ENCODE peak calls at places on chromosomes 11 and 22, in five cellular contexts. One of them, this sample, is unnamed.

GRCh38 chr22:49163258-49163959 is 664.3 kb downstream of the BRD1 start:
- DNase-seq in HepG2: no peak
- DNase-seq in HEK293T: no peak
- DNase-seq in GM12878: no peak
- DNase-seq in K562: no peak
- DNase-seq in this sample: no peak

GRCh38 chr11:27166130-27166529 is 125.5 kb downstream of the BBOX1 start:
- DNase-seq in GM12878: no peak
- DNase-seq in HEK293T: no peak
- DNase-seq in HepG2: no peak
- DNase-seq in K562: no peak
- DNase-seq in this sample: no peak

GRCh38 chr22:40213478-40213877 is 35.8 kb downstream of the TNRC6B start:
- DNase-seq in GM12878: no peak
- DNase-seq in HepG2: no peak
- DNase-seq in HEK293T: no peak
- DNase-seq in K562: no peak
- DNase-seq in this sample: peak

GRCh38 chr11:15569626-15570025 is 454.9 kb downstream of the INSC start:
- DNase-seq in GM12878: no peak
- DNase-seq in K562: no peak
- DNase-seq in HepG2: no peak
- DNase-seq in HEK293T: no peak
- DNase-seq in this sample: no peak

GRCh38 chr11:22711880-22712279 is 45.5 kb downstream of the GAS2 start:
- DNase-seq in HEK293T: no peak
- DNase-seq in GM12878: no peak
- DNase-seq in K562: no peak
- DNase-seq in HepG2: no peak
- DNase-seq in this sample: no peak

GRCh38 chr11:124946735-124947141 is 7.3 kb upstream of the CCDC15 start:
- DNase-seq in HepG2: no peak
- DNase-seq in GM12878: no peak
- DNase-seq in HEK293T: no peak
- DNase-seq in K562: no peak
- DNase-seq in this sample: no peak

GRCh38 chr11:67071420-67072284 is 15.0 kb downstream of the RHOD start:
- DNase-seq in K562: peak
- DNase-seq in HEK293T: peak
- DNase-seq in GM12878: no peak
- DNase-seq in HepG2: peak
- DNase-seq in this sample: peak

GRCh38 chr11:133064152-133064877 is 468.0 kb downstream of the OPCML start:
- DNase-seq in HepG2: peak
- DNase-seq in K562: no peak
- DNase-seq in GM12878: no peak
- DNase-seq in HEK293T: peak
- DNase-seq in this sample: peak

GRCh38 chr22:30036656-30037055 is 43.6 kb upstream of the HORMAD2 start:
- DNase-seq in GM12878: no peak
- DNase-seq in K562: peak
- DNase-seq in HEK293T: no peak
- DNase-seq in HepG2: peak
- DNase-seq in this sample: no peak

GRCh38 chr11:77665240-77665965 is 27.8 kb upstream of the CLNS1A start:
- DNase-seq in K562: no peak
- DNase-seq in HepG2: no peak
- DNase-seq in HEK293T: no peak
- DNase-seq in GM12878: no peak
- DNase-seq in this sample: no peak

GRCh38 chr22:45552580-45553332 is 50.1 kb downstream of the FBLN1 start:
- DNase-seq in HepG2: no peak
- DNase-seq in GM12878: no peak
- DNase-seq in K562: no peak
- DNase-seq in HEK293T: no peak
- DNase-seq in this sample: peak

GRCh38 chr11:63862923-63863322 is 24.0 kb downstream of the MARK2 start:
- DNase-seq in K562: no peak
- DNase-seq in HepG2: peak
- DNase-seq in GM12878: no peak
- DNase-seq in HEK293T: no peak
- DNase-seq in this sample: no peak

GRCh38 chr11:115363921-115364320 is 140.3 kb downstream of the CADM1 start:
- DNase-seq in HepG2: no peak
- DNase-seq in GM12878: no peak
- DNase-seq in HEK293T: no peak
- DNase-seq in K562: no peak
- DNase-seq in this sample: no peak

GRCh38 chr11:115362997-115363396 is 141.2 kb downstream of the CADM1 start:
- DNase-seq in GM12878: no peak
- DNase-seq in HEK293T: no peak
- DNase-seq in K562: no peak
- DNase-seq in HepG2: no peak
- DNase-seq in this sample: no peak

GRCh38 chr11:115363426-115363825 is 140.8 kb downstream of the CADM1 start:
- DNase-seq in K562: no peak
- DNase-seq in HEK293T: no peak
- DNase-seq in GM12878: no peak
- DNase-seq in HepG2: peak
- DNase-seq in this sample: no peak

GRCh38 chr11:115360186-115360824 is 143.9 kb downstream of the CADM1 start:
- DNase-seq in GM12878: no peak
- DNase-seq in HepG2: no peak
- DNase-seq in HEK293T: no peak
- DNase-seq in K562: no peak
- DNase-seq in this sample: no peak

DNA sequence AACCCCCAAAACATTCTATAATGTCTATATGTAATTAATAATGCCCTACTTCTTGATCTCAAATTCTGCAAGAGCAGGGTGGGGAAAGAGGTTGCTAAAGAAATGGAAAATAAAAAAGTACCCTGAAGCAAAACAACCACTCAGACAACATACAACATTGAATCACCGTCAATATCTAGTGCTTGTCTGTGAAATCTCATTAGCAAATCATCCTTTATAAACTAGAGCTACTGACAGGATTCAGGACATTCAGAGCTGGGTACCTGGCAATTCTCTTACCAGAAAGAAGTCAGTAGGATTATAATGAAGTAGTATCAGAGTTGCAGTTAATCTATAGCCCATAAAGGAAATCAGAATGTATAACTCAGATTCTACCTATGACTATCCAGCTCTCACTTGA is 143.2 kb downstream of the CADM1 start:
- DNase-seq in GM12878: no peak
- DNase-seq in K562: no peak
- DNase-seq in HepG2: no peak
- DNase-seq in HEK293T: no peak
- DNase-seq in this sample: no peak
- TF ChIP-seq FOXM1 in GM12878: no peak
- TF ChIP-seq FOXM1 in K562: no peak
- TF ChIP-seq FOXM1 in HepG2: no peak
- TF ChIP-seq FOXM1 in HEK293T: no peak
- TF ChIP-seq FOXM1 in this sample: no peak

GRCh38 chr11:36300651-36301050 is 4.6 kb downstream of the PRR5L start:
- DNase-seq in HEK293T: no peak
- DNase-seq in GM12878: no peak
- DNase-seq in HepG2: no peak
- DNase-seq in K562: no peak
- DNase-seq in this sample: no peak
- TF ChIP-seq FOXM1 in HEK293T: no peak
- TF ChIP-seq FOXM1 in GM12878: no peak
- TF ChIP-seq FOXM1 in HepG2: no peak
- TF ChIP-seq FOXM1 in K562: no peak
- TF ChIP-seq FOXM1 in this sample: no peak

GRCh38 chr11:118164885-118165284 is 11.6 kb downstream of the SCN2B start:
- DNase-seq in HEK293T: no peak
- DNase-seq in HepG2: no peak
- DNase-seq in K562: no peak
- DNase-seq in GM12878: no peak
- DNase-seq in this sample: no peak
- TF ChIP-seq FOXM1 in HEK293T: no peak
- TF ChIP-seq FOXM1 in HepG2: no peak
- TF ChIP-seq FOXM1 in K562: no peak
- TF ChIP-seq FOXM1 in GM12878: no peak
- TF ChIP-seq FOXM1 in this sample: no peak

DNA sequence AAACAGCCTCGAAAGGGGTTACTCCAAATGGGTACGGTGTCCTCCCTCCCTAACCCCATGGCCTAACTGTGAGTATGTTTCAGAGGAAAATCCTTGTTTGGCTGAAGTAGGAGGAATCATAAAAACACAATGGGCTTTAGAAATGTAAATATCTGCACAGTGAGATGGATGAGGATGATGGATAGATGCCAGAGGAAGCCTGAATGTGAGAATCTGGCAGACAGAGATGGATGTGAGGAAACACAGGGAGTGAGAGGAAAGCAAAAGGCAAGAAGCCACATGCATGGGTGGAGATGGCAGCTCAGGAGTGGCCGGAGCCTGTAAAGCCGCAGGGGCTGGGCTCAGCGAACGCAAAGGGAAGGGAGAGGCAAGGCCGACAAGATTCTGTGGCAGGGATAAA is 237.2 kb upstream of the CADM1 start:
- DNase-seq in HEK293T: no peak
- DNase-seq in K562: no peak
- DNase-seq in HepG2: no peak
- DNase-seq in GM12878: no peak
- DNase-seq in this sample: no peak
- TF ChIP-seq FOXM1 in HEK293T: no peak
- TF ChIP-seq FOXM1 in K562: no peak
- TF ChIP-seq FOXM1 in HepG2: no peak
- TF ChIP-seq FOXM1 in GM12878: no peak
- TF ChIP-seq FOXM1 in this sample: no peak

GRCh38 chr11:92225563-92226308 is 1.1 kb downstream of the FAT3 start:
- DNase-seq in GM12878: no peak
- DNase-seq in HepG2: no peak
- DNase-seq in K562: no peak
- DNase-seq in HEK293T: peak
- DNase-seq in this sample: peak
- TF ChIP-seq FOXM1 in GM12878: no peak
- TF ChIP-seq FOXM1 in HepG2: no peak
- TF ChIP-seq FOXM1 in K562: no peak
- TF ChIP-seq FOXM1 in HEK293T: no peak
- TF ChIP-seq FOXM1 in this sample: no peak

DNA sequence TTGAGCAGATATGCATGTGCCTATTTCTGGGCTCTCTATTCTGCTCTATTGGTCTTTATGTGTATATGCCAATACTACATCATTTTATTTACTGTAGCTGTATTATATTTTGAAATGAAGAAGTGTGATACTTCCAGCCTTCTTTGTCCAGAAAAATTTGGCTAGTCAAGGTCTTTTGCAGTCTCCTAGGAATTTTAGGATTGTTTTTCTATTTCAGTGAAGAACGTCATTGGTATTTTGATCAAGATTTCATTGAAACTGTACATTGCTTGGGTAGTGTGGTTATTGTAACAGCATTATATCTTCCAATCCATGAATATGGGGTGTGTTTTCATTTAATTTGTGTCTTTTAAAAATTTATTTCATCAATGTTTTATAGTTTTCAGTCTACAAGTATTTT is 400.3 kb downstream of the AASDHPPT start:
- DNase-seq in HEK293T: no peak
- DNase-seq in HepG2: no peak
- DNase-seq in K562: no peak
- DNase-seq in GM12878: no peak
- DNase-seq in this sample: no peak
- TF ChIP-seq FOXM1 in HEK293T: no peak
- TF ChIP-seq FOXM1 in HepG2: no peak
- TF ChIP-seq FOXM1 in K562: no peak
- TF ChIP-seq FOXM1 in GM12878: no peak
- TF ChIP-seq FOXM1 in this sample: no peak

GRCh38 chr11:76139317-76139716 is 67.0 kb downstream of the WNT11 start:
- DNase-seq in K562: no peak
- DNase-seq in GM12878: no peak
- DNase-seq in HEK293T: no peak
- DNase-seq in HepG2: no peak
- DNase-seq in this sample: no peak

GRCh38 chr11:76143274-76143673 is 63.0 kb downstream of the WNT11 start:
- DNase-seq in HEK293T: no peak
- DNase-seq in K562: no peak
- DNase-seq in HepG2: no peak
- DNase-seq in GM12878: no peak
- DNase-seq in this sample: no peak

GRCh38 chr11:76140912-76141574 is 65.3 kb downstream of the WNT11 start:
- DNase-seq in HepG2: no peak
- DNase-seq in GM12878: no peak
- DNase-seq in HEK293T: no peak
- DNase-seq in K562: no peak
- DNase-seq in this sample: no peak

GRCh38 chr11:76147106-76147735 is 59.1 kb downstream of the WNT11 start:
- DNase-seq in K562: no peak
- DNase-seq in HepG2: no peak
- DNase-seq in GM12878: no peak
- DNase-seq in HEK293T: no peak
- DNase-seq in this sample: no peak

DNA sequence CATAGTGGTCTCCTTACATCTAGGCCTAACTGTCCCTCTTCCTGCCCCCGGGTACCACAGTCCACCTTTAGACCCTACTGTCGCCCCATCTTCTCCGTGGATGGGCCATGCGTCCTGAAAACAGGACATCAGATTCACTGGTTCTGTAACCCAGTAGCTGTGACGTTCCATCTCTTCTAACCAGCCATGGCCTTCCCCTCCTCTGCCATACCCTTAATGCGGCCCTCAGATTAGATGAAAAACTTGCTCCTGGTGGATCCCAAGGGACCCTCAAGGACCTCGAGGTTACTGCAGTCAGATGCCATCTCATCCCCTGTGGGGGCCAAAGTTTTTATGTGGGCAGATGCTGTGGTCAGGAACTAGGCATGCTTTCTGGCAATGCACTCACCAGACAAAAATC is 64.4 kb downstream of the WNT11 start:
- DNase-seq in HepG2: no peak
- DNase-seq in HEK293T: no peak
- DNase-seq in GM12878: no peak
- DNase-seq in K562: no peak
- DNase-seq in this sample: no peak
- TF ChIP-seq FOXM1 in HepG2: no peak
- TF ChIP-seq FOXM1 in HEK293T: no peak
- TF ChIP-seq FOXM1 in GM12878: no peak
- TF ChIP-seq FOXM1 in K562: no peak
- TF ChIP-seq FOXM1 in this sample: no peak

This sample was measured in SK-N-SH.